ENCODE peak calls at places on chromosome 6, in six cellular contexts. I is sigmoid colon, H is cardiac fibroblast, Q is transverse colon, Y is A549, V is astrocyte of the spinal cord. M is an unnamed sample.

GRCh38 chr6:37260063-37260843 is 2.3 kb upstream of the TMEM217 start:
- DNase-seq in V (no peak), Y (no peak), H (no peak), Q (no peak), I (no peak), M (no peak)

GRCh38 chr6:113630365-113630737 is 226.8 kb upstream of the MARCKS start:
- DNase-seq in I (no peak), Y (no peak), V (no peak), H (peak), Q (no peak), M (peak)

GRCh38 chr6:156618600-156619205 is 158.5 kb upstream of the ARID1B start:
- DNase-seq in H (no peak), Y (no peak), Q (no peak), V (no peak), I (no peak), M (no peak)

GRCh38 chr6:163955131-163955530 is 540.6 kb downstream of the QKI start:
- DNase-seq in I (no peak), V (peak), H (no peak), Y (no peak), Q (no peak), M (peak)

GRCh38 chr6:4369616-4370015 is 234.2 kb upstream of the ECI2 start:
- DNase-seq in H (peak), Q (no peak), I (no peak), Y (no peak), V (peak), M (peak)

GRCh38 chr6:128233501-128233900 is 286.9 kb downstream of the PTPRK start:
- DNase-seq in I (no peak), V (no peak), Y (no peak), H (no peak), Q (no peak), M (no peak)

GRCh38 chr6:114218831-114219230 is 124.0 kb downstream of the HS3ST5 start:
- DNase-seq in Y (no peak), Q (no peak), V (no peak), H (no peak), I (no peak), M (no peak)

GRCh38 chr6:15312500-15312899 is 66.6 kb downstream of the JARID2 start:
- DNase-seq in Y (no peak), H (peak), V (peak), Q (no peak), I (no peak), M (no peak)

GRCh38 chr6:25277857-25278256 is 1.3 kb upstream of the CARMIL1 start:
- DNase-seq in H (no peak), Q (no peak), Y (no peak), I (no peak), V (no peak), M (no peak)

GRCh38 chr6:167345348-167345747 is 20.5 kb downstream of the TTLL2 start:
- DNase-seq in V (no peak), H (no peak), Q (no peak), Y (no peak), I (no peak), M (no peak)

DNA sequence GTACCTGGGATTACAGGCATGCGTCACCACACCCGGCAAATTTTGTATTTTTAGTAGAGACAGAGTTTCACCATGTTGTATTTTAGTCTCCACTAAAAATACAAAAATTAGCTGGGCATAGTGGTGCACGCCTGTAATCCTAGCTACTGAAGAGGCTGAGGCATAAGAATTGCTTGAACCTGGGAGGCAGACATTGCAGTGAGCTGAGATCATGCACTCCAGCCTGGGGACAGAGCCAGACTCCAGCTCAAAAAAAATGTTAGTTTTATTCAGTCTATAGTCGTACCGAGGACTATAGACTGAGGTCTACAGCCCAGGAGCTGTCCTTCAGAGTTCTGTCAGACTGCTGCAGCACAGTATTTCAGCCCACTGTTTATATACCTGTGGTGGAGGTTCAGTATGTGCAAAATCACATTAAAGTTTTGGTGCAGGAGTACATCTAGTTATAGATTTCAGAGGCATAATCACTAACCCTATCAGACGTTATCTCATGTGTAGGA is 3.6 kb upstream of the CASP8AP2 start:
- DNase-seq in H (peak), Q (no peak), I (no peak), Y (no peak), V (peak), M (no peak)
- H3K4me3 ChIP-seq in H (no peak), Q (no peak), I (no peak), Y (no peak), V (no peak), M (no peak)

DNA sequence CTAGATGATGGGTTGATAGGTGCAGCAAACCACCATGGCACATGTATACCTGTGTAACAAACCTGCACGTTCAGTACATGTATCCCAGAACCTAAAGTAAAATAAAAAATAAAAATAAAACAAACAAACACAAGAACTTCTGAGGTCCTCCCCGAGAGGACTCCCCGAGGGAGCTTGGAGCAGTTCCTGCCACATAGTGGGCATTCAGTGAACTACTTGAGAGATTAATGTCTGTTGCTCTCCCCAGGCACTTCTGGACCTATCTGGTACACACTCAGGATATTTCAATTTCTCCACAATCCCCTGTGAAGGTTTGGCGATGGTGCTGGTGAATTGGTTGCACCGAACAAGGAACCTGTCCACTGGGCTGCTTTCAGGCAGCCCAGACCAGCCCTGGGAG is 311.2 kb downstream of the ESR1 start:
- DNase-seq in Q (no peak), Y (no peak), I (no peak), V (no peak), H (no peak), M (no peak)
- TF ChIP-seq CTCF in Q (no peak), Y (no peak), I (no peak), V (no peak), H (no peak), M (no peak)

GRCh38 chr6:10556496-10557391 is 35.6 kb downstream of the GCNT2 start:
- DNase-seq in H (no peak), V (no peak), I (no peak), Q (no peak), Y (no peak), M (no peak)
- H3K4me3 ChIP-seq in H (no peak), V (peak), I (peak), Q (peak), Y (no peak), M (no peak)

DNA sequence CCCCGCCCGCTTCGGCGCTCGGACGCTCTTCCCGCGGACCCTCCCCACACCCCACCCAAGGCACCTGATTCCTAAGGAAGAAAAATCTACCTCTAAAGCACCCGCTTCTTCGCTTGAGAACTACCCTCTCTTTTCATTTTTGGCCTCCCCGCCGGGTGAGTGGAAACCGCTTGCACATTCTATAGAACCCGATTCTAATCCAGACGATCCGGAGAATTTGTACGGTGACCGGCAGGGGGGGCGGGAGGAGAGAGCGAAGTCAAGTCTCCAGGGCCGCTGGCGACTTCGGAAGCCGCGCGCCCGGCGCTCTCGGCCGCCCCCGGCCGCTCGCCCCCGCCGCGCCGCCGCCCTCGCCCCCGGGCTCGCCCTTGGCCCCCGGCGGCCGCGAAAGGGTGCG is at the start of gene RBM24:
- DNase-seq in H (peak), I (peak), Q (peak), Y (no peak), V (peak), M (no peak)
- TF ChIP-seq CTCF in H (peak), I (peak), Q (peak), Y (peak), V (peak), M (peak)